ENCODE peak calls at places on chromosomes 7 and 10, in four cellular contexts. U, S, D and Z are unnamed samples.

GRCh38 chr10:60769406-60769805 is 8.9 kb upstream of the CDK1 start:
- DNase-seq in D (no peak), S (no peak), U (no peak), Z (no peak)

GRCh38 chr7:117582219-117582704 is 102.4 kb downstream of the CFTR start:
- DNase-seq in D (no peak), U (no peak), S (no peak), Z (no peak)

GRCh38 chr10:87860156-87860795 is 3.1 kb downstream of the KLLN start:
- DNase-seq in D (peak; percentile 69), S (no peak), U (peak; percentile 16), Z (peak; percentile 78)

GRCh38 chr7:103387267-103387666 is 39.8 kb downstream of the PSMC2 start:
- DNase-seq in S (no peak), U (no peak), D (no peak), Z (no peak)

GRCh38 chr10:4333474-4333894 is 492.5 kb upstream of the AKR1E2 start:
- DNase-seq in D (no peak), S (no peak), U (no peak), Z (no peak)

GRCh38 chr7:20598479-20599419 is 16.7 kb upstream of the ABCB5 start:
- DNase-seq in D (peak; percentile 35), S (peak; percentile 48), U (peak; percentile 42), Z (peak; percentile 67)

GRCh38 chr10:77877461-77878344 is 48.9 kb downstream of the DLG5 start:
- DNase-seq in U (peak; percentile 30), D (no peak), S (no peak), Z (no peak)

GRCh38 chr10:51832652-51833383 is 133.4 kb upstream of the CSTF2T start:
- DNase-seq in U (no peak), S (peak; percentile 79), D (peak; percentile 44), Z (no peak)

GRCh38 chr10:114723361-114723760 is 65.3 kb upstream of the ABLIM1 start:
- DNase-seq in D (no peak), S (no peak), U (no peak), Z (no peak)

GRCh38 chr10:62992145-62992721 is 140.9 kb upstream of the NRBF2 start:
- DNase-seq in U (no peak), D (no peak), S (no peak), Z (no peak)

GRCh38 chr10:121490906-121491519 is 107.2 kb downstream of the FGFR2 start:
- DNase-seq in D (no peak), U (no peak), S (no peak), Z (no peak)

GRCh38 chr10:15370212-15370740 is 813 bp downstream of the FAM171A1 start:
- DNase-seq in U (peak; percentile 27), S (no peak), D (no peak), Z (no peak)

GRCh38 chr7:128827248-128827958 is 2.8 kb upstream of the FLNC start:
- DNase-seq in U (peak; percentile 80), S (peak; percentile 53), D (no peak), Z (peak; percentile 71)

DNA sequence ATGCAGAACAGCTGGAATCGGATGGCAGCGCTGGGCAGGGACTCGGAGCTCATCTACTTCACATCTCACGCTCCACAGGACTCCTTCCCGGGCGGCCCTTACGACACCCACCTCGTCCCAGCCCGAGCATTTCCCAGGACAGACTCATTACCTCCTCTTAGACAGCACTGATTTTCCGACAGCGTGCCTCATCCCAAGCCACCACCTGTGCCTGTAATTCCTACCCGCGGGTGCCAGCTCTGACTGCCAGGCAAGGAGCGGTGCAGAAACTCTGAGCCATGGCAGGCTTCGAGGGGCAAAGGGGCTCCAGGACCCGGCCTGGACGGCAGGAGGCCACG is 25.6 kb downstream of the GPER1 start:
- DNase-seq in D (no peak), S (no peak), U (no peak), Z (no peak)
- TF ChIP-seq TCF7L2 in D (no peak), S (no peak), U (no peak), Z (no peak)

GRCh38 chr10:97228130-97228774 is 42.5 kb upstream of the SLIT1 start:
- DNase-seq in S (no peak), D (no peak), U (no peak), Z (no peak)

GRCh38 chr10:97229322-97229721 is 43.6 kb upstream of the SLIT1 start:
- DNase-seq in U (no peak), D (no peak), S (no peak), Z (peak; percentile 71)

GRCh38 chr10:97230146-97230545 is 44.4 kb upstream of the SLIT1 start:
- DNase-seq in D (no peak), S (no peak), U (no peak), Z (no peak)

GRCh38 chr10:97226398-97226797 is 40.6 kb upstream of the SLIT1 start:
- DNase-seq in S (no peak), U (no peak), D (no peak), Z (no peak)

GRCh38 chr10:97228775-97229157 is 43.0 kb upstream of the SLIT1 start:
- DNase-seq in U (no peak), S (no peak), D (no peak), Z (no peak)
- TF ChIP-seq TCF7L2 in U (no peak), S (no peak), D (no peak), Z (no peak)

GRCh38 chr7:36473454-36474282 is 84.0 kb downstream of the ANLN start:
- DNase-seq in S (peak; percentile 31), D (peak; percentile 43), U (peak; percentile 62), Z (no peak)

GRCh38 chr7:36468361-36469140 is 78.9 kb downstream of the ANLN start:
- DNase-seq in D (no peak), S (no peak), U (no peak), Z (no peak)

GRCh38 chr7:36474283-36475010 is 84.8 kb downstream of the ANLN start:
- DNase-seq in U (peak; percentile 67), S (no peak), D (no peak), Z (no peak)

GRCh38 chr7:36472141-36472729 is 82.6 kb downstream of the ANLN start:
- DNase-seq in S (no peak), U (no peak), D (no peak), Z (no peak)

GRCh38 chr7:36469236-36469635 is 79.6 kb downstream of the ANLN start:
- DNase-seq in D (no peak), U (no peak), S (no peak), Z (no peak)
- TF ChIP-seq TCF7L2 in D (no peak), U (no peak), S (no peak), Z (no peak)

GRCh38 chr7:157874208-157874816 is 537.5 kb downstream of the DNAJB6 start:
- DNase-seq in U (no peak), S (no peak), D (no peak), Z (no peak)

GRCh38 chr7:157876469-157877285 is 539.9 kb downstream of the DNAJB6 start:
- DNase-seq in D (no peak), S (no peak), U (peak; percentile 48), Z (no peak)

GRCh38 chr7:157874870-157875229 is 538.0 kb downstream of the DNAJB6 start:
- DNase-seq in U (no peak), S (no peak), D (no peak), Z (no peak)

GRCh38 chr7:157873664-157874063 is 536.9 kb downstream of the DNAJB6 start:
- DNase-seq in U (no peak), S (no peak), D (no peak), Z (no peak)

DNA sequence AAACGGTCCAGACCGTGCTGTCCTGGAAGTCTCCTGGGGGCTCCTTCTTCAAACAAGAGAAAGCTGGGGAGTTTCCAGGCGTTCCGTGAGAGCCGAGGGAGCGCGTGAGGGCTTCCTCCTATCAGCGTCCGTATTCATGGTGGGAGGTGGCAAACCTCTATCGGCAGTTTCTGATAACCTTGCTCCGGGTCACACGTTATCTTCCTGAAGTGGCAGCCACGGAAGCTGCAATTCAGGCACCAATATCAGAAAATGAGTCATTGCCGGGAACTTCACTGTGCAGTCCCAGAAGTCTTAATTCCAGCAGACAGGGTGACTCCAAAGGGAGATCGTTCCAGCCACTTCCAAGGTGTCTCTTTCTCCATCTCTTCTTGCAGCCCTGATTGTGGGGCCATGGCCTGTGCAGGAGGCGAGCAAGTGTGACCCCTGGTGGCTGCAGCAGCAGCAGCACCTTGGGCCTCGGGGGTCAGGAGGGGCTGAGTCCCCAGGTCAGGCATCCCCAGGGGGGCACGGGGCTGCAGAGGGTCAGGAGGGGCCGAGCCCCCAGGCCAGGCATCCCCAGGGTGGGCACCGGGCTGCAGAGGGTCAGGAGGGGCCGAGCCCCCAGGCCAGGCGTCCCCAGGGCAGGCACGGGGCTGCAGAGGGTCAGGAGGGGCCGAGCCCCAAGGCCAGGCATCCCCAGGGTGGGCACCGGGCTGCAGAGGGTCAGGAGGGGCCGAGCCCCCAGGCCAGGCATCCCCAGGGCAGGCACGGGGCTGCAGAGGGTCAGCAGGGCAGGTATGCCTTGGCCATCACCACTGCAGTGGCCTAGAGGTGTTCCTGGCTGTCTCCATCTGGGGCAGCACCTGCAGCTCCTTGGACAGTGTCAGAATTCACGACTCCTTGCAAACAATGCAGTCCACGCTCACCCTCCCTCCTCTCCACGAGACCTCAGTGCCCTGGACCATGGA is 538.7 kb downstream of the DNAJB6 start:
- DNase-seq in U (peak; percentile 69), D (no peak), S (peak; percentile 23), Z (no peak)
- TF ChIP-seq TCF7L2 in U (no peak), D (no peak), S (no peak), Z (no peak)

DNA sequence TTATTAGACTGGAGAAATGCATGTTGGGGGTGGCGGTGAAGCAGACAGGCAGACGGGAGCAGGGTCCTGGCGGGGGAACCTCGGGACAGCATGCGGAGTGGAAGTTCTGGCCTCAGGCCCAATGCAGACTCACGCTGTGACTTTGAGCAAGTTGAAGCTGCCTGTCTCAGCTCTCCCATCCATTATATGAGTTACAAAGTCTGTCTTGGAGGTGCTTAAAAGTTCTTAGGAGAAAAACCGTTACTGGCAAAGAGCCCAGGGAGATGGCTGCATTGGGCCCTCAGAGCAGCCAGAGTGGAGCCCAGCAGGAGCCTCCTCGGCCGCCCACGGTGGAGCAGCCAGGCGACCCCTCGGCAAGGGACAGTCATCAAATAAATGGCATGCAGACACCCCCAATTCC is 509.5 kb downstream of the PLXNA4 start:
- DNase-seq in D (no peak), U (no peak), S (no peak), Z (no peak)
- TF ChIP-seq TCF7L2 in D (no peak), U (no peak), S (no peak), Z (no peak)

GRCh38 chr10:128386816-128387604 is 260.8 kb upstream of the MKI67 start:
- DNase-seq in S (no peak), U (no peak), D (no peak), Z (no peak)
- TF ChIP-seq TCF7L2 in S (no peak), U (no peak), D (no peak), Z (no peak)